ENCODE peak calls at places on chromosomes 7 and 10, in five cellular contexts. W is fibroblast of villous mesenchyme, G is HepG2, Q is psoas muscle, L is choroid plexus epithelial cell. M is an unnamed sample.

GRCh38 chr10:121159670-121160069 is 308.5 kb downstream of the WDR11 start:
- DNase-seq in W (no peak), G (no peak), Q (no peak), L (no peak), M (no peak)

GRCh38 chr10:78997635-78998618 is 70.8 kb upstream of the ZMIZ1 start:
- DNase-seq in W (peak), G (no peak), Q (no peak), L (peak), M (no peak)

GRCh38 chr10:22158426-22158825 is 59.4 kb downstream of the EBLN1 start:
- DNase-seq in W (no peak), G (no peak), Q (no peak), L (peak), M (no peak)

GRCh38 chr10:10685566-10685965 is 332.1 kb upstream of the CELF2 start:
- DNase-seq in W (no peak), G (no peak), Q (no peak), L (no peak), M (no peak)

GRCh38 chr10:120409816-120410215 is 47.2 kb upstream of the PLPP4 start:
- DNase-seq in W (no peak), G (no peak), Q (no peak), L (no peak), M (no peak)

GRCh38 chr10:48525113-48525512 is 79.8 kb downstream of the ARHGAP22 start:
- DNase-seq in W (no peak), G (no peak), Q (no peak), L (no peak), M (no peak)

GRCh38 chr10:28254290-28254985 is 48.4 kb downstream of the MPP7 start:
- DNase-seq in W (peak), G (no peak), Q (peak), L (peak), M (no peak)

GRCh38 chr10:79292789-79293746 is 54.2 kb upstream of the PPIF start:
- DNase-seq in W (peak), G (peak), Q (no peak), L (no peak), M (no peak)

GRCh38 chr10:79209831-79210230 is 137.4 kb upstream of the PPIF start:
- DNase-seq in W (no peak), G (no peak), Q (no peak), L (no peak), M (no peak)

GRCh38 chr7:118109607-118110006 is 74.4 kb upstream of the LSM8 start:
- DNase-seq in W (no peak), G (peak), Q (no peak), L (no peak), M (no peak)

GRCh38 chr10:118955531-118956252 is 73.8 kb upstream of the NANOS1 start:
- DNase-seq in W (no peak), G (no peak), Q (no peak), L (peak), M (no peak)

GRCh38 chr7:74269757-74270277 is 15.6 kb upstream of the RFC2 start:
- DNase-seq in W (peak), G (peak), Q (peak), L (peak), M (no peak)

GRCh38 chr10:63518690-63519288 is 2.4 kb upstream of the REEP3 start:
- DNase-seq in W (no peak), G (no peak), Q (no peak), L (no peak), M (no peak)

GRCh38 chr10:48459270-48460147 is 145.4 kb downstream of the ARHGAP22 start:
- DNase-seq in W (no peak), G (no peak), Q (no peak), L (no peak), M (no peak)

GRCh38 chr10:124601431-124602120 is 140.0 kb downstream of the LHPP start:
- DNase-seq in W (no peak), G (no peak), Q (peak), L (no peak), M (no peak)

GRCh38 chr7:94182721-94183120 is 178.6 kb upstream of the BET1 start:
- DNase-seq in W (peak), G (no peak), Q (no peak), L (peak), M (no peak)

GRCh38 chr10:110354322-110354766 is 49.6 kb upstream of the SMNDC1 start:
- DNase-seq in W (peak), G (peak), Q (peak), L (peak), M (no peak)

GRCh38 chr10:5948999-5949759 is 28.2 kb downstream of the IL15RA start:
- DNase-seq in W (peak), G (peak), Q (no peak), L (peak), M (no peak)

GRCh38 chr10:129096340-129096984 is 370.6 kb upstream of the MGMT start:
- DNase-seq in W (peak), G (no peak), Q (peak), L (peak), M (no peak)

GRCh38 chr7:124643196-124643850 is 122.3 kb downstream of the GPR37 start:
- DNase-seq in W (no peak), G (no peak), Q (no peak), L (no peak), M (no peak)

GRCh38 chr10:86755740-86756510 is 494 bp upstream of the BMPR1A start:
- DNase-seq in W (peak), G (peak), Q (peak), L (peak), M (peak)
- TF ChIP-seq CTCF in W (no peak), G (peak), Q (no peak), L (no peak), M (no peak)

GRCh38 chr10:35642023-35642792 is at the start of gene FZD8:
- DNase-seq in W (peak), G (peak), Q (peak), L (peak), M (peak)
- TF ChIP-seq CTCF in W (no peak), G (peak), Q (peak), L (peak), M (peak)

DNA sequence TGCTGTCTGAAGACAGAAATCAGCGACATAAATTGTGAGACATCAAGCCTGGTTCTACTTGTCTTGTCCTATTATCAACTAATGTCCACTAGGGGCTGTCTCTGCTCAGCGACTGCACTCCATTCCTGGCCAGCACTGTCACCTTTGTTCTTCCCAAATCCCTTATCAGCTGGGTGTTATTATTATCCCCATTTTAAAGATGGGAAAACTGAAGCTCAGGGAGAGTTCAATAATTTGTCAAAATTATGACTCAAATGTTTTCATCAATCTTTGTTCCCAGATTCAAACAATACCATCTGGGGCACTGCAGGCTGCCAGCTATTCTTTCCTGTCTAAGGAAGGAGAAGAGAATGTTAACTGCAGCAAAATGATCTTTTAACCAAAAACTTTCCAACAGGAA is 431.6 kb upstream of the NFE2L3 start:
- DNase-seq in W (no peak), G (no peak), Q (no peak), L (peak), M (no peak)
- TF ChIP-seq CTCF in W (peak), G (peak), Q (no peak), L (peak), M (peak)

DNA sequence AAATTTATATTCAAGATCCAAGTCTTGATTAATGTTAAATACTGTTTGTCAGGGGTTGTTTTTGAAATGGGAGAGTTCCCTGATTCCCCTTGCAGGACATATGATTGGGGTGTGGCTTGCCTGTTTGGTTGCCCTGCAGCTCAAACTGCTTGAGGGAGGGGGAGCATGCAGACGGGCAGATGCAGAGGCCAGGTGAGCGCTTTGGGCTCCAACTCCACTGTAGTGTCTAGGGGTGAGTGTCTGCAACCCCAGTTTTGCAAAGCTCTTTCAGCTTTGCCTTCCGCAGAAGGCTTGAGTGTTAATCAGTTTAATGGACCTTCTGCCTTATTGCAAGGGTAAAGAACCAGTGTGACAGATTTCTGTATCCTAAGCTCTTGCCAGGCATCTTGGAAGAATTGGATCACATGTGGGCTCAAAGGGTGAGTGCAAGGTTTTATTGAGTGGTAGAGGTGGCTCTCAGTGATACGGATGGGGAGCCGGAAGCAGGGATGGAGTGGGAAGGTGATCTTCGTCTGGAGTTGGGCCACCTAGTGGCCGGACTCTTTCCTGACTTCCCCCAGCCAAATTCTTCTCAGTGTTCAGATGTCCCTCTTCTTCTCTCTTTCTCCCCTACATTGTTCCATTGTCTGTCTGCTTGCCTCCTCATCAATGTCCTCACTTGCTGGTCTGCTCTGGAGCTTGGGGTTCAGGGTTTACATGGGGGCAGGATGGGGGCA is 479.7 kb downstream of the ATRNL1 start:
- DNase-seq in W (no peak), G (no peak), Q (no peak), L (no peak), M (no peak)
- TF ChIP-seq CTCF in W (peak), G (peak), Q (no peak), L (peak), M (peak)

DNA sequence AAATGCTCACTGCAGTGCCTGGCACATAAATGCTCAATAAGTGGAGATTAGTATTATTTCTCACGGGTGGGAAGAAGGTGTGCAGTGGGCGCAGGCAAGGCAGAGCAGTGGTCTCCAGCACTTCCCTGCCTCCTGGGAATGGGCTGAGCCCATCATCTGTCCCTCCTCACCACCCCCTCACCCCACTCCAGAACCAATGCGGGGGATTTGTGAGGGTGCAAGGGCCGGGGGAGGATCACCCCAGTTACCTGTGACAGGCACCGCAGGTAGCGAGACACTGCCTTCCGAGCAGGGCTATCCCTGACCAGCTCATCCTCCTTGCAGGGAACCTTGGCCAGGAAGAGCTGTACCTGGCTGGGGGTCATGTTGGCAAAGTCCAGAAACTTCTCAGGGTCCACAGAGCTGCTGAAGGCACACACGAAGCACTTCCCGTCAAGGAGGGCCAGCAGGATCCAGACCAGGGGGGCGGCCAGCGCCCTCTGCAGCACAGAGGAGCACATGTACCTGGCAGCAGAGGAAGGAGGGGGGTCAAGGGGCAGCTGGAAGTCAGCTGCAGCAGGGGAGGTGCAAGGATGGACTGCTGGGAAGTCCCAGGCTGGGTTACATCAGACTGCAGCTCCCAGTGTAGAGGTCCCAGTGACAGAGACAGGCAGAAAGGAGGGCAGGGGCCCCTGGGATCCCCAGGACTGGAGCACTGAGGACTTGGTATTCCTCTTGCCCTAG is 2.8 kb downstream of the CALHM3 start:
- DNase-seq in W (peak), G (no peak), Q (no peak), L (peak), M (no peak)
- TF ChIP-seq CTCF in W (peak), G (peak), Q (no peak), L (peak), M (peak)

GRCh38 chr10:115968236-115968635 is 304.8 kb downstream of the GFRA1 start:
- DNase-seq in W (no peak), G (no peak), Q (no peak), L (no peak), M (no peak)

GRCh38 chr10:115964827-115965226 is 308.2 kb downstream of the GFRA1 start:
- DNase-seq in W (no peak), G (no peak), Q (no peak), L (no peak), M (no peak)

GRCh38 chr10:115969591-115969990 is 303.4 kb downstream of the GFRA1 start:
- DNase-seq in W (no peak), G (no peak), Q (no peak), L (no peak), M (no peak)

GRCh38 chr10:115958043-115958442 is 315.0 kb downstream of the GFRA1 start:
- DNase-seq in W (no peak), G (no peak), Q (no peak), L (no peak), M (no peak)

GRCh38 chr10:115963848-115964247 is 309.2 kb downstream of the GFRA1 start:
- DNase-seq in W (peak), G (no peak), Q (no peak), L (peak), M (no peak)
- TF ChIP-seq CTCF in W (peak), G (no peak), Q (no peak), L (peak), M (peak)

GRCh38 chr10:59905066-59905734 is 1.2 kb downstream of the CCDC6 start:
- DNase-seq in W (peak), G (no peak), Q (peak), L (no peak), M (no peak)

GRCh38 chr10:59905735-59906416 is 480 bp downstream of the CCDC6 start:
- DNase-seq in W (no peak), G (no peak), Q (peak), L (no peak), M (no peak)

GRCh38 chr10:59907918-59908807 is 1.8 kb upstream of the CCDC6 start:
- DNase-seq in W (peak), G (no peak), Q (peak), L (peak), M (peak)

GRCh38 chr10:59907537-59907917 is 1.2 kb upstream of the CCDC6 start:
- DNase-seq in W (peak), G (no peak), Q (no peak), L (no peak), M (no peak)

GRCh38 chr10:59906417-59907202 is at the start of gene CCDC6:
- DNase-seq in W (peak), G (peak), Q (peak), L (peak), M (peak)
- TF ChIP-seq CTCF in W (peak), G (peak), Q (peak), L (peak), M (peak)